ENCODE peak calls at places on chromosomes 3 and 15, in ten cellular contexts. D, M, W, J, A, H, N, F, U and Y are unnamed samples.

GRCh38 chr15:52656412-52656811 is 22.8 kb downstream of the ATOSA start:
- DNase-seq in D (no peak), M (no peak), W (no peak), J (no peak), A (no peak), H (no peak), N (no peak), F (no peak), U (no peak), Y (no peak)

GRCh38 chr3:138933068-138933668 is 13.8 kb downstream of the FOXL2 start:
- DNase-seq in D (no peak), M (no peak), W (no peak), J (peak; percentile 4), A (no peak), H (no peak), N (no peak), F (no peak), U (no peak), Y (no peak)

GRCh38 chr3:23748398-23749110 is 57.2 kb upstream of the UBE2E1 start:
- DNase-seq in D (no peak), M (no peak), W (no peak), J (peak; percentile 35), A (no peak), H (no peak), N (no peak), F (no peak), U (no peak), Y (peak; percentile 65)

GRCh38 chr15:65054333-65055200 is 9.4 kb downstream of the SLC51B start:
- DNase-seq in D (peak; percentile 61), M (peak; percentile 88), W (peak; percentile 84), J (peak; percentile 69), A (peak; percentile 77), H (peak; percentile 79), N (peak; percentile 79), F (peak; percentile 81), U (peak; percentile 26), Y (peak; percentile 34)

GRCh38 chr3:117045143-117045542 is 335.6 kb downstream of the TUSC7 start:
- DNase-seq in D (no peak), M (peak; percentile 16), W (no peak), J (peak; percentile 27), A (no peak), H (peak; percentile 19), N (no peak), F (peak; percentile 66), U (no peak), Y (peak; percentile 11)

GRCh38 chr3:188756241-188756640 is 415.5 kb upstream of the TPRG1 start:
- DNase-seq in D (no peak), M (no peak), W (no peak), J (no peak), A (no peak), H (no peak), N (no peak), F (no peak), U (no peak), Y (no peak)

GRCh38 chr15:63195257-63196023 is 6.0 kb downstream of the RAB8B start:
- DNase-seq in D (no peak), M (no peak), W (no peak), J (no peak), A (no peak), H (no peak), N (peak; percentile 54), F (no peak), U (no peak), Y (no peak)

GRCh38 chr3:188166471-188166870 is 12.5 kb downstream of the LPP start:
- DNase-seq in D (peak; percentile 32), M (no peak), W (no peak), J (no peak), A (no peak), H (no peak), N (no peak), F (no peak), U (no peak), Y (peak; percentile 22)

GRCh38 chr3:158742861-158743260 is 10.6 kb upstream of the RARRES1 start:
- DNase-seq in D (no peak), M (no peak), W (no peak), J (no peak), A (no peak), H (no peak), N (no peak), F (no peak), U (no peak), Y (peak; percentile 53)

GRCh38 chr3:161630791-161631190 is 134.2 kb downstream of the OTOL1 start:
- DNase-seq in D (no peak), M (peak; percentile 42), W (no peak), J (no peak), A (no peak), H (no peak), N (no peak), F (peak; percentile 22), U (no peak), Y (no peak)

GRCh38 chr3:111723293-111723963 is 128.3 kb upstream of the ZBED2 start:
- DNase-seq in D (peak; percentile 56), M (no peak), W (no peak), J (no peak), A (no peak), H (no peak), N (no peak), F (no peak), U (no peak), Y (peak; percentile 26)

GRCh38 chr15:48358681-48359152 is 27.5 kb downstream of the DUT start:
- DNase-seq in D (peak; percentile 82), M (no peak), W (no peak), J (no peak), A (no peak), H (no peak), N (no peak), F (no peak), U (no peak), Y (peak; percentile 14)

GRCh38 chr3:13951184-13951583 is 71.3 kb upstream of the WNT7A start:
- DNase-seq in D (no peak), M (peak; percentile 41), W (no peak), J (no peak), A (no peak), H (peak; percentile 18), N (no peak), F (peak; percentile 35), U (no peak), Y (peak; percentile 1)

GRCh38 chr15:74422723-74423442 is 10.9 kb downstream of the SEMA7A start:
- DNase-seq in D (no peak), M (no peak), W (no peak), J (peak; percentile 39), A (no peak), H (no peak), N (no peak), F (peak; percentile 55), U (no peak), Y (peak; percentile 71)
- H3K4me3 ChIP-seq in D (no peak overlapping the region), M (no peak overlapping the region), W (no peak overlapping the region), J (no peak overlapping the region), A (no peak overlapping the region), H (no peak overlapping the region), N (no peak overlapping the region), F (no peak overlapping the region), U (no peak overlapping the region), Y (no peak overlapping the region)

DNA sequence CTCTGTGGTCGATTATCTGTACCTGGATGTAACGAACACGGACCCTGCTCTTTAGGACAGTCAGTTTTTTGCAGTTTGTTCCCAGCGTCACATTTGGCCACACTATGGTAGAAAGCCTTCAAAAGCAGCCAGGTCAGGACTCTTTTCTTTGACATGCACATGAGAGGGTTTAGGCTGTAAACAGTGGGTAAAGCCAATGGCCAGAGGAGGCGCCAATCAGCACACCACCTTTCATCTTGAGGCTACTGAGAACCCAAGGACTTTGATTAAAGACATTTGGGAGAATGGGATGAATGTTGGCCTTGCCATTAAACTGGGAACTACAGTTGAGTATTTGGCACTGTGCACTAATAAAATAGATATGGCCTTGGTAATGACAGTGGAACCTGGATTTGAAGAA is 225.9 kb downstream of the OXSM start:
- DNase-seq in D (no peak), M (no peak), W (no peak), J (no peak), A (no peak), H (no peak), N (no peak), F (no peak), U (no peak), Y (no peak)
- TF ChIP-seq CTCF in D (no peak), M (no peak), W (no peak), J (no peak), A (no peak), H (no peak), N (no peak), F (peak; percentile 42), U (no peak), Y (no peak)

GRCh38 chr3:101796076-101796475 is 17.1 kb downstream of the NXPE3 start:
- DNase-seq in D (no peak), M (no peak), W (no peak), J (no peak), A (no peak), H (no peak), N (no peak), F (no peak), U (no peak), Y (no peak)
- H3K36me3 ChIP-seq in D (no peaks in the 10 kb centered on the region), M (no peaks in the 10 kb centered on the region), W (peaks cover 3% of the 10 kb centered on the region), J (no peaks in the 10 kb centered on the region), A (peaks cover 61% of the 10 kb centered on the region), H (no peaks in the 10 kb centered on the region), N (no peaks in the 10 kb centered on the region), F (no peaks in the 10 kb centered on the region), U (peaks cover 7% of the 10 kb centered on the region), Y (peaks cover 1% of the 10 kb centered on the region)

GRCh38 chr3:52443268-52443610 is 1.7 kb downstream of the SEMA3G start:
- DNase-seq in D (no peak), M (no peak), W (no peak), J (no peak), A (no peak), H (no peak), N (no peak), F (no peak), U (no peak), Y (no peak)
- H3K4me3 ChIP-seq in D (no peak overlapping the region), M (no peak overlapping the region), W (peak overlapping the region; percentile 21), J (no peak overlapping the region), A (peak overlapping the region; percentile 53), H (no peak overlapping the region), N (no peak overlapping the region), F (no peak overlapping the region), U (no peak overlapping the region), Y (no peak overlapping the region)

GRCh38 chr3:193465992-193466618 is 87.6 kb upstream of the ATP13A5 start:
- DNase-seq in D (no peak), M (no peak), W (no peak), J (no peak), A (no peak), H (no peak), N (no peak), F (no peak), U (no peak), Y (peak; percentile 3)

GRCh38 chr3:193464889-193465288 is 86.3 kb upstream of the ATP13A5 start:
- DNase-seq in D (no peak), M (no peak), W (no peak), J (no peak), A (no peak), H (no peak), N (no peak), F (no peak), U (no peak), Y (no peak)

GRCh38 chr3:193474446-193474845 is 80.2 kb downstream of the ATP13A4 start:
- DNase-seq in D (no peak), M (no peak), W (no peak), J (no peak), A (no peak), H (no peak), N (no peak), F (no peak), U (no peak), Y (no peak)

GRCh38 chr3:193470710-193471109 is 84.0 kb downstream of the ATP13A4 start:
- DNase-seq in D (no peak), M (no peak), W (no peak), J (no peak), A (no peak), H (no peak), N (no peak), F (no peak), U (no peak), Y (no peak)
- TF ChIP-seq CTCF in D (no peak), M (no peak), W (no peak), J (no peak), A (no peak), H (no peak), N (no peak), F (no peak), U (no peak), Y (no peak)